ENCODE peak calls at places on chromosomes 6 and 20, in ten cellular contexts. X, A, U, D, F, H, G, M, Y and T are unnamed samples.

GRCh38 chr6:11869656-11870340 is 91.2 kb upstream of the ADTRP start:
- DNase-seq in X (no peak), A (no peak), U (peak), D (no peak), F (no peak), H (no peak), G (peak), M (peak), Y (no peak), T (peak)

GRCh38 chr20:59335401-59335800 is 35.0 kb downstream of the EDN3 start:
- DNase-seq in X (no peak), A (no peak), U (no peak), D (no peak), F (no peak), H (no peak), G (no peak), M (no peak), Y (no peak), T (no peak)

GRCh38 chr6:33609444-33610034 is 11.6 kb upstream of the ITPR3 start:
- DNase-seq in X (peak), A (peak), U (no peak), D (peak), F (no peak), H (no peak), G (peak), M (peak), Y (no peak), T (peak)

GRCh38 chr20:31836853-31837608 is 8.4 kb downstream of the FOXS1 start:
- DNase-seq in X (no peak), A (no peak), U (peak), D (no peak), F (no peak), H (no peak), G (no peak), M (no peak), Y (no peak), T (no peak)

GRCh38 chr6:1424306-1424927 is 35.0 kb downstream of the FOXF2 start:
- DNase-seq in X (no peak), A (no peak), U (peak), D (peak), F (peak), H (no peak), G (peak), M (peak), Y (peak), T (peak)

GRCh38 chr6:73722318-73723060 is 26.5 kb downstream of the CD109 start:
- DNase-seq in X (peak), A (no peak), U (peak), D (no peak), F (no peak), H (no peak), G (peak), M (no peak), Y (no peak), T (peak)

GRCh38 chr20:21493049-21493448 is 20.8 kb downstream of the NKX2-2 start:
- DNase-seq in X (no peak), A (no peak), U (no peak), D (no peak), F (no peak), H (no peak), G (no peak), M (no peak), Y (no peak), T (no peak)

GRCh38 chr6:136962661-136963060 is 40.6 kb downstream of the SLC35D3 start:
- DNase-seq in X (no peak), A (no peak), U (no peak), D (no peak), F (no peak), H (no peak), G (no peak), M (peak), Y (no peak), T (peak)

GRCh38 chr6:105757512-105758200 is 328.5 kb upstream of the PRDM1 start:
- DNase-seq in X (no peak), A (no peak), U (no peak), D (peak), F (no peak), H (no peak), G (no peak), M (no peak), Y (no peak), T (no peak)

GRCh38 chr6:151065027-151065815 is 174.5 kb upstream of the AKAP12 start:
- DNase-seq in X (no peak), A (no peak), U (no peak), D (no peak), F (no peak), H (no peak), G (no peak), M (peak), Y (no peak), T (no peak)

GRCh38 chr6:170437719-170438401 is 115.2 kb downstream of the PSMB1 start:
- DNase-seq in X (no peak), A (no peak), U (no peak), D (no peak), F (no peak), H (no peak), G (peak), M (no peak), Y (no peak), T (no peak)

GRCh38 chr6:118963003-118963402 is 28.0 kb upstream of the MCM9 start:
- DNase-seq in X (no peak), A (no peak), U (peak), D (no peak), F (peak), H (no peak), G (peak), M (no peak), Y (no peak), T (peak)

GRCh38 chr6:97129111-97129510 is 153.9 kb downstream of the MMS22L start:
- DNase-seq in X (no peak), A (no peak), U (no peak), D (no peak), F (no peak), H (no peak), G (peak), M (no peak), Y (no peak), T (peak)

GRCh38 chr6:157514659-157515496 is 133.9 kb downstream of the ZDHHC14 start:
- DNase-seq in X (peak), A (no peak), U (peak), D (no peak), F (no peak), H (no peak), G (peak), M (no peak), Y (peak), T (peak)

GRCh38 chr6:31208506-31208905 is 38.0 kb upstream of the POU5F1 start:
- DNase-seq in X (no peak), A (no peak), U (no peak), D (no peak), F (no peak), H (no peak), G (no peak), M (no peak), Y (no peak), T (no peak)

GRCh38 chr6:31202259-31203166 is 32.0 kb upstream of the POU5F1 start:
- DNase-seq in X (no peak), A (no peak), U (no peak), D (peak), F (no peak), H (no peak), G (no peak), M (no peak), Y (no peak), T (no peak)

GRCh38 chr6:31204751-31205145 is 34.3 kb upstream of the POU5F1 start:
- DNase-seq in X (no peak), A (no peak), U (no peak), D (no peak), F (no peak), H (no peak), G (peak), M (no peak), Y (no peak), T (no peak)

GRCh38 chr6:31205638-31206037 is 35.2 kb upstream of the POU5F1 start:
- DNase-seq in X (no peak), A (no peak), U (no peak), D (no peak), F (no peak), H (no peak), G (no peak), M (no peak), Y (no peak), T (no peak)

GRCh38 chr6:31203345-31203979 is 33.0 kb upstream of the POU5F1 start:
- DNase-seq in X (no peak), A (no peak), U (no peak), D (peak), F (peak), H (no peak), G (peak), M (no peak), Y (peak), T (peak)
- H3K4me3 ChIP-seq in X (peak), A (peak), U (peak), D (peak), F (peak), H (peak), G (peak), M (peak), Y (peak), T (peak)

DNA sequence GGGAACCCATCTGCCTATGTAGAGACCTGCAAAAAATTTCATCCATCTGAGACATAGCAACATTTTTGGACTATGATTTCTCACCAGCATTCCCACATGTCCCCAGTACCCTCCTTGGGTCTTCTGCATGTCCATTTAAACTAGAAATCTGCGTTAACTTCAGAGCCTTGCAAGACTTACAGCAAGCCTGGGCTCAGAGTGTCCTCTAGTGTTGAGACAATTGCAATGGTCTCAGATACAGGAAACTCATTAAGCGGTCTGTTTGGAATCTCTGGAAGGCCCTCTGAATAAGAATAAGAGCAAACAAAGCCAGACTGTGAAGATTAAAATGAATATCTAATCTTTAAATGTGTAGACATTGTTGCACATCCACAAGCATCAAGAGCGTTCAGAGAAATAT is 20.5 kb upstream of the PI3 start:
- DNase-seq in X (no peak), A (no peak), U (no peak), D (peak), F (no peak), H (no peak), G (no peak), M (no peak), Y (peak), T (peak)
- TF ChIP-seq CTCF in X (peak), A (no peak), U (peak), D (no peak), F (no peak), H (no peak), G (no peak), M (no peak), Y (no peak), T (no peak)

DNA sequence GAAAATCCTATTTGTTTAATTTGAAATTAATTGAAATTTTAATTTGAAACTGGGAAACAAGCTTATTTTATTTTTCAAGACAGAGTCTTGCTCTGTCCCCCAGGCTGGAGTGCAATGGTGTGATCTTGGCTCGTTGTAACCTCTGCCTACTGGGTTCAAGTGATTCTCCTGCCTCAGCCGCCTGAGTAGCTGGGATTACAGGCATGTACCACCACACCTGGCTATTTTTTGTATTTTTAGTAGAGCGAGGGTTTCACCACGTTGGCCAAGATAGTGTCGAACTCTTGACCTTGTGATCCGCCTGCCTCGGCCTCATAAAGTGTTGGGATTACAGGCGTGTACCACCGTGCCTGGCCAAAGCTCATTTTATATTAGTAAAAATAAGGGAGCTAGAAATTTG is 4.2 kb downstream of the SRSF3 start:
- DNase-seq in X (no peak), A (no peak), U (no peak), D (no peak), F (no peak), H (no peak), G (no peak), M (no peak), Y (no peak), T (no peak)
- H3K4me3 ChIP-seq in X (peak), A (peak), U (peak), D (peak), F (no peak), H (peak), G (peak), M (peak), Y (peak), T (peak)

GRCh38 chr20:23244207-23244915 is 106.2 kb upstream of the NXT1 start:
- DNase-seq in X (no peak), A (no peak), U (peak), D (no peak), F (no peak), H (no peak), G (peak), M (no peak), Y (no peak), T (no peak)

GRCh38 chr20:23243791-23244190 is 106.8 kb upstream of the NXT1 start:
- DNase-seq in X (no peak), A (no peak), U (no peak), D (peak), F (no peak), H (no peak), G (peak), M (no peak), Y (peak), T (no peak)

GRCh38 chr20:23246682-23247664 is 103.6 kb upstream of the NXT1 start:
- DNase-seq in X (no peak), A (peak), U (no peak), D (peak), F (no peak), H (no peak), G (no peak), M (peak), Y (no peak), T (no peak)

GRCh38 chr20:23244916-23245552 is 105.6 kb upstream of the NXT1 start:
- DNase-seq in X (no peak), A (no peak), U (no peak), D (no peak), F (no peak), H (no peak), G (no peak), M (no peak), Y (no peak), T (no peak)

GRCh38 chr20:23245553-23246128 is 105.0 kb upstream of the NXT1 start:
- DNase-seq in X (no peak), A (peak), U (no peak), D (peak), F (no peak), H (no peak), G (peak), M (peak), Y (peak), T (peak)
- TF ChIP-seq CTCF in X (peak), A (peak), U (peak), D (peak), F (peak), H (no peak), G (peak), M (peak), Y (peak), T (peak)

DNA sequence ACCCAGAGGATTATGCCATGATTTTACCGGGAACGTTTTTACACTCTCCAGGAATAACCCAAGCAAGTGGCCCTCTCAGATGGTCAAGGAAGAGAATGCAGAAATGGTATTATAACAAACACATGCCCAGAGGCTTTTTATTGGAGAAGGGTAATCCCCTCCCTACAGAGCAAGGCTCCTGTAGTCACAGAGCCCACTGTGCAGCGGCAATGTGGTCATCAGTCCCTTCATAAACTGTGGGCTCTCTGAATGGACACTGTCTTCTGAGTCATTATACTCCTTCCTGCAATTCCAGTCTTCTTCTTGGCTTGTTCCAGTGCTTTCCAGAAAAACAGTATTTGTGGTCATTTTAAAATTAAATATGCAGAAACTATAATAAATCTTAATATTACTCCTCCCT is 74.7 kb downstream of the LAMA4 start:
- DNase-seq in X (no peak), A (no peak), U (no peak), D (no peak), F (no peak), H (no peak), G (peak), M (no peak), Y (no peak), T (no peak)
- H3K4me3 ChIP-seq in X (no peak), A (no peak), U (no peak), D (no peak), F (no peak), H (no peak), G (no peak), M (no peak), Y (no peak), T (no peak)

GRCh38 chr6:40792183-40792582 is 205.0 kb upstream of the LRFN2 start:
- DNase-seq in X (no peak), A (no peak), U (no peak), D (no peak), F (no peak), H (no peak), G (no peak), M (no peak), Y (no peak), T (no peak)

GRCh38 chr6:40794581-40794980 is 207.4 kb upstream of the LRFN2 start:
- DNase-seq in X (no peak), A (no peak), U (no peak), D (no peak), F (no peak), H (no peak), G (no peak), M (no peak), Y (no peak), T (no peak)

GRCh38 chr6:40789143-40789764 is 202.1 kb upstream of the LRFN2 start:
- DNase-seq in X (no peak), A (no peak), U (no peak), D (no peak), F (no peak), H (no peak), G (no peak), M (no peak), Y (no peak), T (no peak)

GRCh38 chr6:40791004-40791403 is 203.8 kb upstream of the LRFN2 start:
- DNase-seq in X (no peak), A (no peak), U (no peak), D (no peak), F (peak), H (no peak), G (no peak), M (no peak), Y (peak), T (no peak)

DNA sequence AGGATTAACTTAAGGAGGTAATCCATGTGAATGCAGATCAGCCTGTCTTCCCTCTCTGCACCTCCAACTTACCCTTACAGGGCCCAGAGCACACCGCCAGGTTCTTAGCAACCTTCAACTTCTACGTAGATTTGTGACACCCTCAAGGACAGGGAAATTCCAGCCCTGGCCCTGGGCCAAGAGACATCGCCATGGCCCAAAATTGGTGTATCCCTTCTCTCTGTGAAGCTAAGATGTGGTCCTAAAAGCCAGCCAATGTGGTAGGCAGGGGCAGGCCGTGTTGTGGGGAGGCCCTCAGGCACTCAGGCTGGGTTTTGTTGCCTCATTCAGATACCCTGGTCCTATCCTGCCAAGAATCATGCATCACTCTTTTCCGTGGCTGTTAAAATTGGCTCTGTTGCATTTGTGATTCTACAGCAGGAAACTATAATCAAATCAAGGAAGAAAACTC is 201.5 kb upstream of the LRFN2 start:
- DNase-seq in X (no peak), A (no peak), U (no peak), D (no peak), F (no peak), H (no peak), G (peak), M (no peak), Y (no peak), T (peak)
- TF ChIP-seq CTCF in X (no peak), A (no peak), U (no peak), D (no peak), F (no peak), H (no peak), G (no peak), M (no peak), Y (no peak), T (no peak)